ENCODE peak calls at places on chromosome 5, in five cellular contexts. V, J, K, Q and P are unnamed samples.

GRCh38 chr5:135386886-135387628 is 12.0 kb downstream of the MACROH2A1 start:
- DNase-seq in V (peak), J (no peak), K (no peak), Q (no peak), P (peak)

GRCh38 chr5:124742983-124743533 is 3.4 kb downstream of the ZNF608 start:
- DNase-seq in V (no peak), J (no peak), K (no peak), Q (no peak), P (no peak)

GRCh38 chr5:108418172-108418571 is 36.3 kb upstream of the FBXL17 start:
- DNase-seq in V (no peak), J (no peak), K (no peak), Q (no peak), P (no peak)

GRCh38 chr5:79806741-79807140 is 117.1 kb downstream of the CMYA5 start:
- DNase-seq in V (no peak), J (no peak), K (no peak), Q (no peak), P (no peak)

GRCh38 chr5:134451618-134452505 is 40.2 kb upstream of the CDKN2AIPNL start:
- DNase-seq in V (no peak), J (no peak), K (no peak), Q (no peak), P (no peak)

GRCh38 chr5:146081685-146082084 is 23.7 kb downstream of the PLAC8L1 start:
- DNase-seq in V (no peak), J (no peak), K (no peak), Q (no peak), P (no peak)

GRCh38 chr5:164962302-164962961 is 1457.0 kb downstream of the MAT2B start:
- DNase-seq in V (no peak), J (no peak), K (no peak), Q (no peak), P (no peak)

GRCh38 chr5:76104027-76104426 is 20.8 kb downstream of the SV2C start:
- DNase-seq in V (no peak), J (peak), K (no peak), Q (no peak), P (no peak)

GRCh38 chr5:160064441-160064840 is 54.8 kb downstream of the PWWP2A start:
- DNase-seq in V (no peak), J (no peak), K (no peak), Q (no peak), P (no peak)

GRCh38 chr5:125484272-125485002 is 738.0 kb upstream of the ZNF608 start:
- DNase-seq in V (no peak), J (no peak), K (no peak), Q (no peak), P (peak)

GRCh38 chr5:147821791-147822190 is 9.7 kb downstream of the SPINK1 start:
- DNase-seq in V (no peak), J (no peak), K (no peak), Q (no peak), P (no peak)

GRCh38 chr5:1010641-1011046 is 2.0 kb downstream of the NKD2 start:
- DNase-seq in V (peak), J (no peak), K (no peak), Q (no peak), P (no peak)

GRCh38 chr5:137137013-137137632 is 362.0 kb downstream of the SPOCK1 start:
- DNase-seq in V (no peak), J (no peak), K (no peak), Q (no peak), P (no peak)

GRCh38 chr5:157172408-157172807 is 6.3 kb upstream of the GARIN3 start:
- DNase-seq in V (no peak), J (no peak), K (no peak), Q (peak), P (no peak)

GRCh38 chr5:142015781-142016533 is 3.1 kb upstream of the GNPDA1 start:
- DNase-seq in V (no peak), J (no peak), K (no peak), Q (peak), P (no peak)

GRCh38 chr5:133341296-133341695 is 271.0 kb downstream of the FSTL4 start:
- DNase-seq in V (no peak), J (no peak), K (no peak), Q (no peak), P (no peak)

GRCh38 chr5:142529626-142530278 is 156.1 kb downstream of the FGF1 start:
- DNase-seq in V (no peak), J (no peak), K (no peak), Q (no peak), P (no peak)

GRCh38 chr5:180043381-180043780 is 28.2 kb downstream of the RNF130 start:
- DNase-seq in V (no peak), J (no peak), K (no peak), Q (no peak), P (no peak)